ENCODE peak calls at places on chromosomes 7 and 10, in six cellular contexts. N, M, I, Q, O and W are unnamed samples.

GRCh38 chr10:132506711-132507466 is 30.7 kb upstream of the INPP5A start:
- DNase-seq in N (no peak), M (peak), I (no peak), Q (no peak), O (no peak), W (peak)

GRCh38 chr7:98724591-98724990 is 107.5 kb downstream of the NPTX2 start:
- DNase-seq in N (no peak), M (no peak), I (no peak), Q (no peak), O (no peak), W (no peak)

GRCh38 chr10:93413252-93413689 is 68.9 kb downstream of the MYOF start:
- DNase-seq in N (no peak), M (no peak), I (no peak), Q (peak), O (peak), W (no peak)

GRCh38 chr10:100022403-100022802 is 12.7 kb upstream of the DNMBP start:
- DNase-seq in N (no peak), M (no peak), I (no peak), Q (no peak), O (no peak), W (no peak)

GRCh38 chr7:151195616-151196450 is 8.8 kb upstream of the ASB10 start:
- DNase-seq in N (no peak), M (no peak), I (no peak), Q (no peak), O (no peak), W (no peak)

GRCh38 chr7:36032362-36032818 is 120.7 kb upstream of the EEPD1 start:
- DNase-seq in N (no peak), M (no peak), I (no peak), Q (no peak), O (no peak), W (no peak)

GRCh38 chr10:2700626-2701305 is 366.6 kb upstream of the PFKP start:
- DNase-seq in N (no peak), M (no peak), I (no peak), Q (no peak), O (no peak), W (no peak)

GRCh38 chr10:95260397-95260881 is 30.4 kb downstream of the PDLIM1 start:
- DNase-seq in N (no peak), M (no peak), I (no peak), Q (no peak), O (no peak), W (no peak)

GRCh38 chr10:33638401-33638800 is 303.9 kb upstream of the NRP1 start:
- DNase-seq in N (no peak), M (no peak), I (no peak), Q (no peak), O (no peak), W (no peak)

GRCh38 chr7:155860461-155860839 is 48.2 kb upstream of the SHH start:
- DNase-seq in N (no peak), M (no peak), I (no peak), Q (no peak), O (no peak), W (no peak)

GRCh38 chr7:139494835-139495568 is 11.5 kb upstream of the KLRG2 start:
- DNase-seq in N (no peak), M (no peak), I (no peak), Q (no peak), O (no peak), W (no peak)

GRCh38 chr10:132840698-132841097 is 54.8 kb upstream of the NKX6-2 start:
- DNase-seq in N (no peak), M (no peak), I (no peak), Q (no peak), O (no peak), W (no peak)

GRCh38 chr7:129252133-129252532 is 27.3 kb downstream of the AHCYL2 start:
- DNase-seq in N (no peak), M (no peak), I (no peak), Q (no peak), O (no peak), W (no peak)

GRCh38 chr10:99964791-99965190 is 45.0 kb downstream of the DNMBP start:
- DNase-seq in N (no peak), M (no peak), I (no peak), Q (no peak), O (no peak), W (no peak)

GRCh38 chr10:47058961-47059391 is 147.7 kb downstream of the PTPN20 start:
- DNase-seq in N (no peak), M (no peak), I (peak), Q (no peak), O (no peak), W (no peak)

DNA sequence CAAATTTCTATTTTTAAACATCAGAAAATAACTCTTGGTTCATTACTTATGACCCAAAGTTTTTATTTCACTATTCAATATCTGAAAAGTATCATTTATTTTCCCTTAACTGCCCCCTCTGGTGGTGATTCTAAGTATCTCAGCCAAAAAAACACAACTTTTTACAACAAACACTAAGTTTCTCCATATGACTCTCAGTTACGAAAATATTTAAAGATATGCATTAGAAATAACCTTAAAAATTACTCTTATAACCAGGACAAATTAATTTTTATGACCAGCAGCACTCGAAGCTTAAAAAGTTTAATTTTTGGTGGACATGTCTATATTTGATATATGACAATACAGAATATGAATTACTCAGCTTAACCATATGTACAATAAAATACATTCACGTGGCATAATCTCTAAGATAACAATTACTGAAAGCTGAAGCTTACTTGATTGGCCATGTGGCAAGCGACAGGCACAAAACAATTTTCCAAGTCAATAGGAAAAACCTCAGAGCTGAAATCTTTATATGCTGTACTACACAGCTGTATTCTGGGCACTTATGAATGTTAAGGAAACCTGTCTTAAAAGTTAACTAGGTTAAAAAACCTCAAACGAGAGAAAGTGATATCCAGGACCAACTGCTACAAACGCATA is 2.3 kb downstream of the HNRNPA2B1 start:
- DNase-seq in N (no peak), M (no peak), I (no peak), Q (peak), O (no peak), W (no peak)
- H3K4me3 ChIP-seq in N (peak), M (peak), I (peak), Q (peak), O (peak), W (peak)

GRCh38 chr10:73788864-73789658 is 3.7 kb downstream of the ZSWIM8 start:
- DNase-seq in N (no peak), M (no peak), I (no peak), Q (no peak), O (no peak), W (no peak)
- H3K4me3 ChIP-seq in N (no peak), M (no peak), I (no peak), Q (no peak), O (no peak), W (no peak)

GRCh38 chr10:25707976-25708671 is 225.9 kb upstream of the MYO3A start:
- DNase-seq in N (no peak), M (no peak), I (no peak), Q (no peak), O (no peak), W (no peak)

GRCh38 chr10:25713894-25714240 is 220.2 kb upstream of the MYO3A start:
- DNase-seq in N (no peak), M (no peak), I (no peak), Q (no peak), O (no peak), W (no peak)
- H3K4me3 ChIP-seq in N (no peak), M (no peak), I (no peak), Q (no peak), O (no peak), W (no peak)

GRCh38 chr10:119893845-119894427 is 1.4 kb downstream of the SEC23IP start:
- DNase-seq in N (no peak), M (no peak), I (no peak), Q (no peak), O (no peak), W (no peak)

GRCh38 chr10:119897366-119897765 is 4.8 kb downstream of the SEC23IP start:
- DNase-seq in N (no peak), M (no peak), I (no peak), Q (no peak), O (no peak), W (no peak)

GRCh38 chr10:119896061-119896655 is 3.6 kb downstream of the SEC23IP start:
- DNase-seq in N (no peak), M (peak), I (no peak), Q (no peak), O (no peak), W (no peak)

GRCh38 chr10:119896937-119897336 is 4.4 kb downstream of the SEC23IP start:
- DNase-seq in N (peak), M (no peak), I (no peak), Q (no peak), O (no peak), W (peak)

GRCh38 chr10:119898577-119898976 is 6.0 kb downstream of the SEC23IP start:
- DNase-seq in N (no peak), M (no peak), I (no peak), Q (no peak), O (no peak), W (no peak)
- H3K4me3 ChIP-seq in N (no peak), M (no peak), I (no peak), Q (no peak), O (no peak), W (no peak)